ENCODE peak calls at places on chromosomes 13 and 19, in eight cellular contexts. F is astrocyte of the hippocampus; U is activated CD4-positive, alpha-beta T cell treated with anti-CD3 and anti-CD28 coated beads for 1 hour; L is IMR-90; R is CD8-positive, alpha-beta memory T cell; C is A549; O is glutamatergic neuron; T is posterior vena cava. P is an unnamed sample.

GRCh38 chr19:45495178-45495577 is 1.7 kb downstream of the RTN2 start:
- DNase-seq in F (no peak), U (no peak), L (no peak), R (no peak), C (no peak), O (no peak), T (no peak), P (no peak)

GRCh38 chr19:50178859-50179537 is 15.9 kb upstream of the IZUMO2 start:
- DNase-seq in F (no peak), U (no peak), L (no peak), R (no peak), C (no peak), O (no peak), T (no peak), P (no peak)

GRCh38 chr19:7267792-7268736 is 26.1 kb downstream of the INSR start:
- DNase-seq in F (no peak), U (no peak), L (no peak), R (no peak), C (no peak), O (no peak), T (no peak), P (no peak)

GRCh38 chr13:84574851-84575250 is 692.6 kb upstream of the SLITRK1 start:
- DNase-seq in F (peak), U (no peak), L (peak), R (no peak), C (no peak), O (no peak), T (no peak), P (no peak)

GRCh38 chr19:2409352-2409912 is 18.0 kb downstream of the TIMM13 start:
- DNase-seq in F (no peak), U (no peak), L (no peak), R (no peak), C (no peak), O (no peak), T (no peak), P (no peak)

GRCh38 chr13:26041476-26041875 is 10.3 kb downstream of the SHISA2 start:
- DNase-seq in F (no peak), U (no peak), L (no peak), R (no peak), C (no peak), O (no peak), T (no peak), P (no peak)

GRCh38 chr19:2115911-2116426 is 19.3 kb downstream of the IZUMO4 start:
- DNase-seq in F (no peak), U (no peak), L (no peak), R (no peak), C (no peak), O (no peak), T (no peak), P (no peak)

GRCh38 chr13:45674908-45675307 is 27.2 kb upstream of the CBY2 start:
- DNase-seq in F (peak), U (no peak), L (peak), R (no peak), C (no peak), O (no peak), T (no peak), P (no peak)

GRCh38 chr13:25170554-25171107 is 1.5 kb downstream of the AMER2 start:
- DNase-seq in F (peak), U (no peak), L (no peak), R (no peak), C (no peak), O (peak), T (no peak), P (no peak)

GRCh38 chr13:98517576-98518310 is 59.2 kb downstream of the STK24 start:
- DNase-seq in F (no peak), U (no peak), L (no peak), R (peak), C (no peak), O (no peak), T (no peak), P (peak)

GRCh38 chr13:73872397-73872796 is 261.8 kb downstream of the KLF12 start:
- DNase-seq in F (no peak), U (no peak), L (peak), R (no peak), C (no peak), O (no peak), T (no peak), P (no peak)

GRCh38 chr19:18645035-18645511 is 8.2 kb downstream of the KLHL26 start:
- DNase-seq in F (peak), U (no peak), L (no peak), R (no peak), C (no peak), O (no peak), T (no peak), P (no peak)

GRCh38 chr19:57363734-57364181 is 407 bp downstream of the TRAPPC2B start:
- DNase-seq in F (peak), U (no peak), L (peak), R (no peak), C (peak), O (no peak), T (peak), P (no peak)